ENCODE peak calls at places on chromosome 6, in four cellular contexts. One of them, this sample, is unnamed.

GRCh38 chr6:85193339-85193738 is 256.5 kb upstream of the NT5E start:
- DNase-seq in activated CD4-positive, alpha-beta T cell treated with anti-CD3 and anti-CD28 coated beads for 1 hour: no peak
- DNase-seq in left colon: no peak
- DNase-seq in SW480: no peak
- DNase-seq in this sample: no peak

GRCh38 chr6:165707067-165707853 is 44.2 kb upstream of the PDE10A start:
- DNase-seq in activated CD4-positive, alpha-beta T cell treated with anti-CD3 and anti-CD28 coated beads for 1 hour: no peak
- DNase-seq in left colon: no peak
- DNase-seq in SW480: no peak
- DNase-seq in this sample: no peak

GRCh38 chr6:8556370-8557018 is 121.1 kb upstream of the SLC35B3 start:
- DNase-seq in activated CD4-positive, alpha-beta T cell treated with anti-CD3 and anti-CD28 coated beads for 1 hour: no peak
- DNase-seq in left colon: no peak
- DNase-seq in SW480: peak; percentile 80
- DNase-seq in this sample: no peak

GRCh38 chr6:74534485-74535211 is 671.2 kb downstream of the COL12A1 start:
- DNase-seq in SW480: peak; percentile 73
- DNase-seq in left colon: no peak
- DNase-seq in activated CD4-positive, alpha-beta T cell treated with anti-CD3 and anti-CD28 coated beads for 1 hour: no peak
- DNase-seq in this sample: no peak

GRCh38 chr6:115064680-115065079 is 721.9 kb upstream of the HS3ST5 start:
- DNase-seq in left colon: no peak
- DNase-seq in activated CD4-positive, alpha-beta T cell treated with anti-CD3 and anti-CD28 coated beads for 1 hour: no peak
- DNase-seq in SW480: no peak
- DNase-seq in this sample: no peak

GRCh38 chr6:111628117-111628866 is 22.6 kb upstream of the TRAF3IP2 start:
- DNase-seq in activated CD4-positive, alpha-beta T cell treated with anti-CD3 and anti-CD28 coated beads for 1 hour: no peak
- DNase-seq in left colon: no peak
- DNase-seq in SW480: no peak
- DNase-seq in this sample: no peak

GRCh38 chr6:2505624-2506023 is 245.1 kb downstream of the MYLK4 start:
- DNase-seq in left colon: no peak
- DNase-seq in activated CD4-positive, alpha-beta T cell treated with anti-CD3 and anti-CD28 coated beads for 1 hour: no peak
- DNase-seq in SW480: no peak
- DNase-seq in this sample: peak; percentile 85

GRCh38 chr6:133796235-133796634 is 92.7 kb upstream of the TCF21 start:
- DNase-seq in activated CD4-positive, alpha-beta T cell treated with anti-CD3 and anti-CD28 coated beads for 1 hour: no peak
- DNase-seq in SW480: no peak
- DNase-seq in left colon: no peak
- DNase-seq in this sample: no peak

GRCh38 chr6:3260772-3261517 is 2.2 kb downstream of the PSMG4 start:
- DNase-seq in activated CD4-positive, alpha-beta T cell treated with anti-CD3 and anti-CD28 coated beads for 1 hour: no peak
- DNase-seq in left colon: no peak
- DNase-seq in SW480: no peak
- DNase-seq in this sample: no peak

GRCh38 chr6:131063764-131064272 is 773 bp upstream of the EPB41L2 start:
- DNase-seq in SW480: peak; percentile 2
- DNase-seq in activated CD4-positive, alpha-beta T cell treated with anti-CD3 and anti-CD28 coated beads for 1 hour: no peak
- DNase-seq in left colon: peak; percentile 35
- DNase-seq in this sample: no peak

GRCh38 chr6:22880686-22881433 is 311.5 kb downstream of the HDGFL1 start:
- DNase-seq in SW480: peak; percentile 82
- DNase-seq in left colon: no peak
- DNase-seq in activated CD4-positive, alpha-beta T cell treated with anti-CD3 and anti-CD28 coated beads for 1 hour: no peak
- DNase-seq in this sample: no peak

GRCh38 chr6:125950293-125950692 is 6.3 kb upstream of the HINT3 start:
- DNase-seq in activated CD4-positive, alpha-beta T cell treated with anti-CD3 and anti-CD28 coated beads for 1 hour: no peak
- DNase-seq in SW480: no peak
- DNase-seq in left colon: no peak
- DNase-seq in this sample: no peak

GRCh38 chr6:48109902-48110301 is 1.1 kb downstream of the PTCHD4 start:
- DNase-seq in left colon: no peak
- DNase-seq in SW480: no peak
- DNase-seq in activated CD4-positive, alpha-beta T cell treated with anti-CD3 and anti-CD28 coated beads for 1 hour: no peak
- DNase-seq in this sample: no peak

GRCh38 chr6:161837854-161838253 is 564.0 kb upstream of the AGPAT4 start:
- DNase-seq in activated CD4-positive, alpha-beta T cell treated with anti-CD3 and anti-CD28 coated beads for 1 hour: no peak
- DNase-seq in left colon: no peak
- DNase-seq in SW480: no peak
- DNase-seq in this sample: no peak

GRCh38 chr6:82408952-82409421 is 45.4 kb downstream of the TPBG start:
- DNase-seq in SW480: peak; percentile 26
- DNase-seq in activated CD4-positive, alpha-beta T cell treated with anti-CD3 and anti-CD28 coated beads for 1 hour: no peak
- DNase-seq in left colon: no peak
- DNase-seq in this sample: no peak

GRCh38 chr6:169224716-169225115 is 28.9 kb downstream of the THBS2 start:
- DNase-seq in activated CD4-positive, alpha-beta T cell treated with anti-CD3 and anti-CD28 coated beads for 1 hour: no peak
- DNase-seq in SW480: no peak
- DNase-seq in left colon: no peak
- DNase-seq in this sample: no peak

GRCh38 chr6:116932496-116932895 is 55.5 kb downstream of the RFX6 start:
- DNase-seq in activated CD4-positive, alpha-beta T cell treated with anti-CD3 and anti-CD28 coated beads for 1 hour: no peak
- DNase-seq in SW480: no peak
- DNase-seq in left colon: no peak
- DNase-seq in this sample: no peak

GRCh38 chr6:163831736-163832135 is 417.2 kb downstream of the QKI start:
- DNase-seq in activated CD4-positive, alpha-beta T cell treated with anti-CD3 and anti-CD28 coated beads for 1 hour: no peak
- DNase-seq in left colon: no peak
- DNase-seq in SW480: no peak
- DNase-seq in this sample: peak; percentile 9

GRCh38 chr6:27280064-27280539 is 32.0 kb downstream of the POM121L2 start:
- DNase-seq in SW480: peak; percentile 24
- DNase-seq in left colon: no peak
- DNase-seq in activated CD4-positive, alpha-beta T cell treated with anti-CD3 and anti-CD28 coated beads for 1 hour: no peak
- DNase-seq in this sample: no peak

GRCh38 chr6:166786704-166787293 is 159.7 kb upstream of the RPS6KA2 start:
- DNase-seq in activated CD4-positive, alpha-beta T cell treated with anti-CD3 and anti-CD28 coated beads for 1 hour: no peak
- DNase-seq in left colon: no peak
- DNase-seq in SW480: peak; percentile 61
- DNase-seq in this sample: no peak

GRCh38 chr6:151385177-151385576 is 6.2 kb downstream of the ZBTB2 start:
- DNase-seq in activated CD4-positive, alpha-beta T cell treated with anti-CD3 and anti-CD28 coated beads for 1 hour: no peak
- DNase-seq in left colon: no peak
- DNase-seq in SW480: no peak
- DNase-seq in this sample: no peak

GRCh38 chr6:140047321-140047720 is 672.9 kb upstream of the CITED2 start:
- DNase-seq in SW480: no peak
- DNase-seq in activated CD4-positive, alpha-beta T cell treated with anti-CD3 and anti-CD28 coated beads for 1 hour: no peak
- DNase-seq in left colon: no peak
- DNase-seq in this sample: no peak

GRCh38 chr6:158655569-158656450 is 6.0 kb downstream of the SYTL3 start:
- DNase-seq in left colon: peak; percentile 25
- DNase-seq in activated CD4-positive, alpha-beta T cell treated with anti-CD3 and anti-CD28 coated beads for 1 hour: no peak
- DNase-seq in SW480: no peak
- DNase-seq in this sample: no peak

GRCh38 chr6:130525378-130525777 is 159.6 kb downstream of the TMEM200A start:
- DNase-seq in activated CD4-positive, alpha-beta T cell treated with anti-CD3 and anti-CD28 coated beads for 1 hour: no peak
- DNase-seq in SW480: no peak
- DNase-seq in left colon: no peak
- DNase-seq in this sample: no peak

GRCh38 chr6:135583256-135583758 is 85.8 kb upstream of the AHI1 start:
- DNase-seq in SW480: no peak
- DNase-seq in left colon: no peak
- DNase-seq in activated CD4-positive, alpha-beta T cell treated with anti-CD3 and anti-CD28 coated beads for 1 hour: no peak
- DNase-seq in this sample: no peak

GRCh38 chr6:63403725-63404124 is 83.9 kb upstream of the LGSN start:
- DNase-seq in left colon: no peak
- DNase-seq in activated CD4-positive, alpha-beta T cell treated with anti-CD3 and anti-CD28 coated beads for 1 hour: no peak
- DNase-seq in SW480: peak; percentile 13
- DNase-seq in this sample: no peak

GRCh38 chr6:73134588-73134987 is 90.7 kb downstream of the KHDC1L start:
- DNase-seq in left colon: no peak
- DNase-seq in activated CD4-positive, alpha-beta T cell treated with anti-CD3 and anti-CD28 coated beads for 1 hour: no peak
- DNase-seq in SW480: no peak
- DNase-seq in this sample: no peak

GRCh38 chr6:133956413-133957049 is 3.5 kb downstream of the TBPL1 start:
- DNase-seq in SW480: no peak
- DNase-seq in activated CD4-positive, alpha-beta T cell treated with anti-CD3 and anti-CD28 coated beads for 1 hour: no peak
- DNase-seq in left colon: no peak
- DNase-seq in this sample: no peak

GRCh38 chr6:56954389-56955170 is at the start of gene BEND6:
- DNase-seq in left colon: peak; percentile 30
- DNase-seq in activated CD4-positive, alpha-beta T cell treated with anti-CD3 and anti-CD28 coated beads for 1 hour: no peak
- DNase-seq in SW480: peak; percentile 52
- DNase-seq in this sample: no peak

GRCh38 chr6:127900935-127901334 is at the start of gene THEMIS:
- DNase-seq in activated CD4-positive, alpha-beta T cell treated with anti-CD3 and anti-CD28 coated beads for 1 hour: no peak
- DNase-seq in left colon: no peak
- DNase-seq in SW480: no peak
- DNase-seq in this sample: no peak

GRCh38 chr6:30679765-30680535 is 6.5 kb downstream of the PPP1R18 start:
- DNase-seq in left colon: no peak
- DNase-seq in SW480: no peak
- DNase-seq in activated CD4-positive, alpha-beta T cell treated with anti-CD3 and anti-CD28 coated beads for 1 hour: no peak
- DNase-seq in this sample: no peak

GRCh38 chr6:100877851-100878250 is 3.3 kb downstream of the ASCC3 start:
- DNase-seq in SW480: no peak
- DNase-seq in left colon: no peak
- DNase-seq in activated CD4-positive, alpha-beta T cell treated with anti-CD3 and anti-CD28 coated beads for 1 hour: no peak
- DNase-seq in this sample: no peak

GRCh38 chr6:34658605-34659218 is 37.9 kb downstream of the ILRUN start:
- DNase-seq in left colon: no peak
- DNase-seq in activated CD4-positive, alpha-beta T cell treated with anti-CD3 and anti-CD28 coated beads for 1 hour: no peak
- DNase-seq in SW480: no peak
- DNase-seq in this sample: no peak

GRCh38 chr6:74834967-74835366 is 370.9 kb downstream of the COL12A1 start:
- DNase-seq in SW480: no peak
- DNase-seq in activated CD4-positive, alpha-beta T cell treated with anti-CD3 and anti-CD28 coated beads for 1 hour: no peak
- DNase-seq in left colon: no peak
- DNase-seq in this sample: no peak

GRCh38 chr6:158409451-158409850 is 97.2 kb downstream of the TULP4 start:
- DNase-seq in activated CD4-positive, alpha-beta T cell treated with anti-CD3 and anti-CD28 coated beads for 1 hour: no peak
- DNase-seq in left colon: no peak
- DNase-seq in SW480: no peak
- DNase-seq in this sample: no peak

GRCh38 chr6:167405778-167406532 is 81.1 kb downstream of the TTLL2 start:
- DNase-seq in activated CD4-positive, alpha-beta T cell treated with anti-CD3 and anti-CD28 coated beads for 1 hour: no peak
- DNase-seq in left colon: no peak
- DNase-seq in SW480: no peak
- DNase-seq in this sample: peak; percentile 78

GRCh38 chr6:41427642-41428401 is 92.4 kb downstream of the NCR2 start:
- DNase-seq in SW480: peak; percentile 74
- DNase-seq in left colon: peak; percentile 61
- DNase-seq in activated CD4-positive, alpha-beta T cell treated with anti-CD3 and anti-CD28 coated beads for 1 hour: no peak
- DNase-seq in this sample: no peak

GRCh38 chr6:155272353-155273222 is 8.8 kb downstream of the CLDN20 start:
- DNase-seq in left colon: no peak
- DNase-seq in activated CD4-positive, alpha-beta T cell treated with anti-CD3 and anti-CD28 coated beads for 1 hour: no peak
- DNase-seq in SW480: no peak
- DNase-seq in this sample: no peak

This sample was measured in vagina.